ENCODE peak calls at places on chromosomes 16 and 17, in seven cellular contexts. I, Y, E, K, B, J and M are unnamed samples.

GRCh38 chr17:73231363-73231762 is 30.3 kb downstream of the CPSF4L start:
- DNase-seq in I (no peak), Y (no peak), E (no peak), K (peak; percentile 28), B (no peak), J (no peak), M (no peak)

GRCh38 chr17:2593846-2594656 is 597 bp downstream of the PAFAH1B1 start:
- DNase-seq in I (peak; percentile 67), Y (peak; percentile 90), E (peak; percentile 78), K (peak; percentile 75), B (peak; percentile 79), J (peak; percentile 76), M (peak; percentile 53)

GRCh38 chr16:8594149-8594666 is 3.9 kb upstream of the TMEM114 start:
- DNase-seq in I (no peak), Y (no peak), E (no peak), K (no peak), B (no peak), J (no peak), M (no peak)

GRCh38 chr17:10807704-10808128 is 3.8 kb upstream of the TMEM238L start:
- DNase-seq in I (no peak), Y (no peak), E (no peak), K (no peak), B (no peak), J (no peak), M (no peak)

GRCh38 chr17:77881545-77881944 is 77.0 kb upstream of the TNRC6C start:
- DNase-seq in I (peak; percentile 84), Y (peak; percentile 91), E (peak; percentile 57), K (peak; percentile 26), B (peak; percentile 50), J (peak; percentile 70), M (peak; percentile 81)

GRCh38 chr16:67249762-67250327 is 1.1 kb downstream of the SLC9A5 start:
- DNase-seq in I (no peak), Y (no peak), E (no peak), K (no peak), B (no peak), J (no peak), M (no peak)

GRCh38 chr17:79695293-79696158 is 35.2 kb upstream of the ENPP7 start:
- DNase-seq in I (no peak), Y (no peak), E (no peak), K (peak; percentile 40), B (no peak), J (no peak), M (peak; percentile 51)

GRCh38 chr16:23597003-23597756 is 1.1 kb upstream of the NDUFAB1 start:
- DNase-seq in I (peak; percentile 7), Y (no peak), E (no peak), K (no peak), B (peak; percentile 10), J (no peak), M (no peak)

GRCh38 chr17:55734128-55734781 is 11.6 kb upstream of the TMEM100 start:
- DNase-seq in I (no peak), Y (no peak), E (no peak), K (no peak), B (no peak), J (no peak), M (peak; percentile 54)

GRCh38 chr17:10059684-10060211 is 138.7 kb downstream of the GAS7 start:
- DNase-seq in I (peak; percentile 28), Y (peak; percentile 68), E (no peak), K (peak; percentile 40), B (no peak), J (no peak), M (no peak)

GRCh38 chr17:49723423-49723822 is 15.7 kb upstream of the SLC35B1 start:
- DNase-seq in I (no peak), Y (no peak), E (no peak), K (peak; percentile 33), B (no peak), J (no peak), M (no peak)

GRCh38 chr16:55437627-55438026 is 41.4 kb upstream of the MMP2 start:
- DNase-seq in I (no peak), Y (no peak), E (no peak), K (peak; percentile 35), B (no peak), J (no peak), M (peak; percentile 9)

GRCh38 chr17:71118039-71118438 is 948.7 kb downstream of the KCNJ2 start:
- DNase-seq in I (no peak), Y (no peak), E (no peak), K (peak; percentile 18), B (no peak), J (no peak), M (no peak)

GRCh38 chr17:29757788-29758187 is 135.1 kb upstream of the CORO6 start:
- DNase-seq in I (peak; percentile 14), Y (no peak), E (no peak), K (no peak), B (no peak), J (no peak), M (no peak)

GRCh38 chr16:1870365-1871082 is 1.4 kb downstream of the MEIOB start:
- DNase-seq in I (no peak), Y (no peak), E (no peak), K (peak; percentile 38), B (no peak), J (no peak), M (peak; percentile 79)

GRCh38 chr16:81517630-81518438 is 73.2 kb downstream of the CMIP start:
- DNase-seq in I (no peak), Y (no peak), E (no peak), K (peak; percentile 62), B (no peak), J (no peak), M (peak; percentile 78)

GRCh38 chr17:80800775-80801391 is 190.8 kb upstream of the CHMP6 start:
- DNase-seq in I (no peak), Y (peak; percentile 21), E (no peak), K (no peak), B (no peak), J (no peak), M (no peak)

GRCh38 chr17:2964831-2965230 is 98.6 kb downstream of the OR1D5 start:
- DNase-seq in I (no peak), Y (no peak), E (no peak), K (no peak), B (no peak), J (no peak), M (no peak)

GRCh38 chr16:79096246-79096645 is 504.3 kb downstream of the MAF start:
- DNase-seq in I (no peak), Y (no peak), E (no peak), K (no peak), B (no peak), J (no peak), M (no peak)

GRCh38 chr16:74623214-74623842 is 16.4 kb upstream of the GLG1 start:
- DNase-seq in I (no peak), Y (no peak), E (no peak), K (peak; percentile 75), B (peak; percentile 59), J (no peak), M (peak; percentile 20)

GRCh38 chr17:65228734-65229390 is 91.7 kb downstream of the RGS9 start:
- DNase-seq in I (peak; percentile 23), Y (no peak), E (no peak), K (peak; percentile 20), B (no peak), J (peak; percentile 12), M (peak; percentile 91)

GRCh38 chr16:1953734-1954133 is 755 bp downstream of the RPL3L start:
- DNase-seq in I (no peak), Y (no peak), E (no peak), K (no peak), B (no peak), J (no peak), M (no peak)

GRCh38 chr17:72725432-72726068 is 366.9 kb downstream of the SLC39A11 start:
- DNase-seq in I (peak; percentile 13), Y (no peak), E (peak; percentile 15), K (peak; percentile 57), B (peak; percentile 49), J (peak; percentile 41), M (no peak)

GRCh38 chr17:68011199-68011665 is 15.0 kb upstream of the C17orf58 start:
- DNase-seq in I (peak; percentile 61), Y (no peak), E (peak; percentile 68), K (peak; percentile 19), B (peak; percentile 23), J (peak; percentile 48), M (no peak)

GRCh38 chr16:85222151-85222863 is 110.0 kb upstream of the CIBAR2 start:
- DNase-seq in I (no peak), Y (no peak), E (no peak), K (peak; percentile 24), B (no peak), J (no peak), M (no peak)

GRCh38 chr16:29857133-29857760 is 5.8 kb downstream of the CDIPT start:
- DNase-seq in I (no peak), Y (no peak), E (no peak), K (peak; percentile 61), B (no peak), J (no peak), M (peak; percentile 61)

GRCh38 chr16:87132361-87133014 is 184.7 kb downstream of the C16orf95 start:
- DNase-seq in I (no peak), Y (peak; percentile 71), E (no peak), K (peak; percentile 47), B (peak; percentile 78), J (no peak), M (peak; percentile 75)

GRCh38 chr17:21007646-21008045 is 35.2 kb downstream of the USP22 start:
- DNase-seq in I (no peak), Y (no peak), E (no peak), K (no peak), B (peak; percentile 87), J (no peak), M (no peak)

GRCh38 chr17:35743911-35744328 is 9.1 kb downstream of the GAS2L2 start:
- DNase-seq in I (no peak), Y (no peak), E (no peak), K (peak; percentile 45), B (no peak), J (no peak), M (no peak)

GRCh38 chr17:58002154-58002553 is 4.9 kb downstream of the SRSF1 start:
- DNase-seq in I (no peak), Y (no peak), E (no peak), K (no peak), B (no peak), J (no peak), M (no peak)

GRCh38 chr17:36918260-36918691 is 19.0 kb upstream of the LHX1 start:
- DNase-seq in I (no peak), Y (no peak), E (no peak), K (no peak), B (no peak), J (no peak), M (peak; percentile 69)

GRCh38 chr16:8855051-8855786 is 13.6 kb downstream of the CARHSP1 start:
- DNase-seq in I (no peak), Y (no peak), E (no peak), K (no peak), B (no peak), J (no peak), M (no peak)

GRCh38 chr16:69093974-69094373 is 11.5 kb upstream of the HAS3 start:
- DNase-seq in I (no peak), Y (no peak), E (no peak), K (no peak), B (no peak), J (no peak), M (no peak)